ENCODE peak calls at places on chromosomes 4 and X, in four cellular contexts. One of them, this sample, is unnamed.
A peak's percentile ranks its signal among the peaks of the same experiment; 100 is the strongest.

GRCh38 chr4:168740686-168741085 is 243.8 kb downstream of the PALLD start:
- DNase-seq in HCT116: no peak
- DNase-seq in thyroid gland: no peak
- DNase-seq in psoas muscle: no peak
- DNase-seq in this sample: no peak

GRCh38 chr4:141388483-141388882 is 167.8 kb downstream of the ZNF330 start:
- DNase-seq in psoas muscle: no peak
- DNase-seq in thyroid gland: no peak
- DNase-seq in HCT116: no peak
- DNase-seq in this sample: no peak

GRCh38 chrX:135185795-135186443 is 14.7 kb upstream of the CT55 start:
- DNase-seq in psoas muscle: no peak
- DNase-seq in thyroid gland: peak; percentile 34
- DNase-seq in HCT116: peak; percentile 42
- DNase-seq in this sample: no peak

GRCh38 chr4:38046735-38047487 is 86.7 kb downstream of the PTTG2 start:
- DNase-seq in psoas muscle: no peak
- DNase-seq in HCT116: no peak
- DNase-seq in thyroid gland: peak; percentile 78
- DNase-seq in this sample: no peak

GRCh38 chrX:41386222-41386990 is 52.4 kb downstream of the DDX3X start:
- DNase-seq in thyroid gland: no peak
- DNase-seq in psoas muscle: no peak
- DNase-seq in HCT116: no peak
- DNase-seq in this sample: no peak

GRCh38 chr4:48683784-48684666 is 96.1 kb downstream of the FRYL start:
- DNase-seq in psoas muscle: no peak
- DNase-seq in HCT116: no peak
- DNase-seq in thyroid gland: no peak
- DNase-seq in this sample: no peak

GRCh38 chrX:1147641-1148515 is 64.6 kb downstream of the CRLF2 start:
- DNase-seq in psoas muscle: no peak
- DNase-seq in thyroid gland: no peak
- DNase-seq in HCT116: no peak
- DNase-seq in this sample: no peak

GRCh38 chrX:75155454-75155829 is 641 bp downstream of the ABCB7 start:
- DNase-seq in thyroid gland: no peak
- DNase-seq in HCT116: no peak
- DNase-seq in psoas muscle: no peak
- DNase-seq in this sample: no peak

GRCh38 chrX:70168238-70169188 is 8.8 kb upstream of the DGAT2L6 start:
- DNase-seq in HCT116: peak; percentile 3
- DNase-seq in thyroid gland: peak; percentile 49
- DNase-seq in psoas muscle: peak; percentile 19
- DNase-seq in this sample: no peak

GRCh38 chr4:3013839-3014350 is 50.5 kb downstream of the GRK4 start:
- DNase-seq in thyroid gland: no peak
- DNase-seq in HCT116: no peak
- DNase-seq in psoas muscle: no peak
- DNase-seq in this sample: no peak